ENCODE peak calls at places on chromosomes 16 and 17, in six cellular contexts. Q is thoracic aorta; F is central memory CD4-positive, alpha-beta T cell; A is HTR-8/SVneo; U is stimulated activated CD4-positive, alpha-beta T cell treated with anti-CD3 and anti-CD28 coated beads, Interleukin-4, amount 100 ng/mL, for 4 hours; Y is DMS 273 treated with DMSO at 0.1 percent for 48 hours. M is an unnamed sample.

GRCh38 chr17:81500026-81500425 is 12.6 kb downstream of the ACTG1 start:
- DNase-seq in Q (no peak), F (no peak), A (no peak), U (no peak), Y (no peak), M (no peak)

GRCh38 chr17:68344701-68345136 is 53.4 kb downstream of the ARSG start:
- DNase-seq in Q (no peak), F (peak; percentile 64), A (no peak), U (no peak), Y (no peak), M (no peak)

GRCh38 chr16:24568392-24568791 is 29.0 kb downstream of the RBBP6 start:
- DNase-seq in Q (no peak), F (no peak), A (no peak), U (no peak), Y (no peak), M (no peak)

GRCh38 chr17:68195667-68196393 is 52.0 kb upstream of the AMZ2 start:
- DNase-seq in Q (no peak), F (no peak), A (no peak), U (no peak), Y (no peak), M (no peak)

GRCh38 chr17:77392376-77393273 is 251.9 kb downstream of the SEC14L1 start:
- DNase-seq in Q (no peak), F (no peak), A (no peak), U (no peak), Y (no peak), M (no peak)

GRCh38 chr17:50550661-50551432 is 3.9 kb downstream of the SPATA20 start:
- DNase-seq in Q (peak; percentile 46), F (no peak), A (peak; percentile 83), U (no peak), Y (no peak), M (no peak)

GRCh38 chr16:87806246-87806607 is 40.4 kb upstream of the KLHDC4 start:
- DNase-seq in Q (no peak), F (no peak), A (no peak), U (no peak), Y (no peak), M (no peak)

GRCh38 chr17:8985054-8985701 is 19.7 kb upstream of the PIK3R5 start:
- DNase-seq in Q (no peak), F (no peak), A (no peak), U (no peak), Y (no peak), M (peak; percentile 70)

GRCh38 chr17:17096438-17097178 is 54.4 kb downstream of the MPRIP start:
- DNase-seq in Q (no peak), F (no peak), A (no peak), U (no peak), Y (no peak), M (no peak)

GRCh38 chr17:75205793-75206163 is 299 bp downstream of the NUP85 start:
- DNase-seq in Q (no peak), F (no peak), A (no peak), U (no peak), Y (no peak), M (no peak)

GRCh38 chr17:72175787-72176515 is 55.1 kb downstream of the SOX9 start:
- DNase-seq in Q (no peak), F (no peak), A (no peak), U (no peak), Y (no peak), M (no peak)

GRCh38 chr17:1022278-1023024 is 25.5 kb downstream of the TIMM22 start:
- DNase-seq in Q (no peak), F (no peak), A (no peak), U (no peak), Y (no peak), M (no peak)

GRCh38 chr17:57918017-57918895 is 37.0 kb downstream of the CUEDC1 start:
- DNase-seq in Q (no peak), F (no peak), A (no peak), U (no peak), Y (no peak), M (no peak)

GRCh38 chr17:41792835-41793748 is 6.6 kb upstream of the JUP start:
- DNase-seq in Q (no peak), F (no peak), A (peak; percentile 79), U (no peak), Y (no peak), M (no peak)

GRCh38 chr17:34369571-34369970 is 6.5 kb upstream of the CCL1 start:
- DNase-seq in Q (no peak), F (no peak), A (no peak), U (no peak), Y (no peak), M (no peak)

GRCh38 chr17:79818026-79818758 is 21.0 kb downstream of the CBX4 start:
- DNase-seq in Q (no peak), F (no peak), A (no peak), U (no peak), Y (no peak), M (no peak)

GRCh38 chr17:2815781-2816185 is 19.5 kb downstream of the RAP1GAP2 start:
- DNase-seq in Q (no peak), F (no peak), A (no peak), U (no peak), Y (no peak), M (no peak)

GRCh38 chr17:79905832-79906231 is 66.6 kb upstream of the CBX4 start:
- DNase-seq in Q (no peak), F (no peak), A (peak; percentile 30), U (no peak), Y (no peak), M (no peak)

GRCh38 chr17:49576121-49576905 is 642 bp downstream of the NXPH3 start:
- DNase-seq in Q (no peak), F (no peak), A (peak; percentile 63), U (no peak), Y (peak; percentile 22), M (no peak)

GRCh38 chr17:63826468-63827001 is 696 bp upstream of the PSMC5 start:
- DNase-seq in Q (no peak), F (peak; percentile 37), A (peak; percentile 42), U (no peak), Y (no peak), M (no peak)

GRCh38 chr17:15918261-15918660 is 26.7 kb upstream of the ADORA2B start:
- DNase-seq in Q (no peak), F (no peak), A (no peak), U (no peak), Y (no peak), M (no peak)

GRCh38 chr16:69165584-69165983 is 21.4 kb upstream of the SNTB2 start:
- DNase-seq in Q (no peak), F (no peak), A (no peak), U (no peak), Y (no peak), M (no peak)

GRCh38 chr17:62723842-62724241 is 84.3 kb downstream of the MARCHF10 start:
- DNase-seq in Q (no peak), F (no peak), A (no peak), U (no peak), Y (no peak), M (no peak)

GRCh38 chr17:83155128-83156081 is 76.0 kb downstream of the METRNL start:
- DNase-seq in Q (no peak), F (no peak), A (no peak), U (no peak), Y (no peak), M (no peak)

GRCh38 chr17:30236807-30237206 is 1.3 kb upstream of the SLC6A4 start:
- DNase-seq in Q (peak; percentile 36), F (no peak), A (peak; percentile 26), U (no peak), Y (no peak), M (no peak)

GRCh38 chr17:58276423-58276822 is 4.3 kb downstream of the MPO start:
- DNase-seq in Q (no peak), F (no peak), A (no peak), U (no peak), Y (no peak), M (no peak)

M was measured in stimulated activated naive B cell treated with anti-CD40 and anti-IgM and Interleukin-4, amounts not matched to agents 10 μg/mL and 1 μg/mL and 100 μg/mL, for 72 hours.